ENCODE peak calls at places on chromosomes 4 and X, in nine cellular contexts. I is HepG2, E is IMR-90, A is A549, P is H1, R is adrenal gland, C is tibial nerve, U is ovary, F is gastrocnemius medialis. Q is an unnamed sample.

GRCh38 chrX:40086569-40087335 is 11.0 kb downstream of the BCOR start:
- DNase-seq in U (no peak), R (no peak), E (peak; percentile 77), I (no peak), F (no peak), A (no peak), C (no peak), P (no peak), Q (no peak)

GRCh38 chrX:49838374-49838773 is 9.3 kb downstream of the PAGE4 start:
- DNase-seq in F (no peak), E (peak; percentile 15), C (no peak), P (no peak), A (peak; percentile 34), U (no peak), I (peak; percentile 37), R (peak; percentile 26), Q (no peak)

GRCh38 chr4:168057412-168057811 is 34.9 kb upstream of the ANXA10 start:
- DNase-seq in I (no peak), P (no peak), A (no peak), C (no peak), F (no peak), U (no peak), R (no peak), E (no peak), Q (no peak)

GRCh38 chr4:143083811-143084472 is 100.8 kb upstream of the USP38 start:
- DNase-seq in E (no peak), U (no peak), F (no peak), A (no peak), C (no peak), I (no peak), P (no peak), R (no peak), Q (no peak)

GRCh38 chrX:136166221-136166855 is 19.0 kb downstream of the FHL1 start:
- DNase-seq in A (no peak), P (no peak), I (no peak), C (no peak), U (no peak), F (no peak), E (peak; percentile 55), R (no peak), Q (no peak)

GRCh38 chrX:13283968-13284914 is 35.6 kb downstream of the ATXN3L start:
- DNase-seq in U (no peak), I (no peak), A (no peak), P (no peak), E (peak; percentile 78), R (no peak), C (no peak), F (no peak), Q (no peak)

GRCh38 chr4:188647820-188648380 is 508.7 kb downstream of the TRIML1 start:
- DNase-seq in E (no peak), R (no peak), A (no peak), U (no peak), F (no peak), I (no peak), C (no peak), P (no peak), Q (no peak)

GRCh38 chr4:4457803-4458550 is 71.1 kb downstream of the NSG1 start:
- DNase-seq in C (no peak), P (no peak), U (no peak), F (no peak), I (no peak), A (no peak), E (peak; percentile 74), R (no peak), Q (no peak)

GRCh38 chrX:119784747-119785446 is 6.5 kb downstream of the RPL39 start:
- DNase-seq in E (peak; percentile 23), A (peak; percentile 51), F (no peak), R (no peak), P (peak; percentile 51), I (no peak), U (no peak), C (no peak), Q (no peak)

GRCh38 chr4:26033389-26033788 is 119.4 kb downstream of the SMIM20 start:
- DNase-seq in F (no peak), U (no peak), C (no peak), E (no peak), R (no peak), I (no peak), P (no peak), A (no peak), Q (no peak)

GRCh38 chrX:48958635-48959094 is 1.3 kb upstream of the OTUD5 start:
- DNase-seq in F (no peak), R (peak; percentile 75), A (peak; percentile 35), P (peak; percentile 48), E (peak; percentile 66), C (no peak), U (no peak), I (peak; percentile 21), Q (peak; percentile 45)

GRCh38 chrX:118116308-118117068 is at the start of gene KLHL13:
- DNase-seq in A (peak; percentile 14), E (peak; percentile 18), F (peak; percentile 5), P (peak; percentile 50), I (no peak), U (peak; percentile 60), C (peak; percentile 11), R (peak; percentile 44), Q (peak; percentile 45)

GRCh38 chr4:8911311-8912088 is 39.9 kb upstream of the HMX1 start:
- DNase-seq in I (no peak), E (no peak), P (peak; percentile 43), C (peak; percentile 9), U (no peak), R (no peak), F (no peak), A (no peak), Q (no peak)

GRCh38 chrX:67105758-67106116 is 438.1 kb upstream of the AR start:
- DNase-seq in P (no peak), C (no peak), U (no peak), A (no peak), E (no peak), F (no peak), R (no peak), I (no peak), Q (no peak)

GRCh38 chrX:107213477-107213876 is 7.1 kb downstream of the DNAAF6 start:
- DNase-seq in E (no peak), F (no peak), I (no peak), C (no peak), P (no peak), U (no peak), A (no peak), R (no peak), Q (no peak)

GRCh38 chr4:158996669-158997074 is 106.2 kb upstream of the RAPGEF2 start:
- DNase-seq in I (no peak), E (peak; percentile 97), A (peak; percentile 87), P (no peak), C (no peak), U (no peak), F (no peak), R (peak; percentile 33), Q (no peak)

GRCh38 chr4:163666335-163666888 is 171.9 kb downstream of the TMA16 start:
- DNase-seq in A (no peak), P (no peak), I (no peak), R (no peak), F (no peak), U (no peak), E (no peak), C (no peak), Q (no peak)
- H3K4me3 ChIP-seq in A (no peak overlapping the region), P (no peak overlapping the region), I (no peak overlapping the region), R (no peak overlapping the region), F (no peak overlapping the region), U (no peak overlapping the region), E (no peak overlapping the region), C (no peak overlapping the region), Q (no peak overlapping the region)

DNA sequence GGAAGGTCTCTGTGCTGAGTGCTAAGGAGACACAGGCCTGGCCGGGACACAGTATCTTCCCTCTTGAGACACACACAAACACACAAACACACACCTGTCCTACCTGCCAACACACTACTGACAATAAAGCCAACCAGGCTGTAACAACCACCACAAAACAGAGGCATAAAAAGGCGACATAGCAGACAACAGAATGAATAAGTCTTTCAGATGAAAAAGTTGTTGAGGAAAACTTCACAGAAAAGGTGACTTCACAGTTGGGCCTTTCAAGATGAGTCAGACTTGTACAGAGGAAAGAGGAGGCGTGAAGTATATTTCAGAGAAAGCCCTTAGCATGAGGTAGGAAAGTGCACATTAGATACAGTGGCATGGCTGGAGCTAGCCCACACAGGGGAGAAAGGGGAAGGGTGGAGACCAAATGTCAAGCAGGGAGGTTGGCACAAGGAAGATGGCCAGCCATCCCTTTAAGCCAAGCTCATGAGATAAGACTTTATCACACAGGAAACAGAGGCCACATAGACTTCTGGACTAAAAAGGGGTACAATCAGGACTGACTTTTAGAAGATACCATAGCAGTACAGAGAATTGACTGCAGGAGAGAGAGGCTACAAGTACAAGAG is 54.0 kb downstream of the SLC9A7 start:
- DNase-seq in I (no peak), C (no peak), F (no peak), R (no peak), U (no peak), E (peak; percentile 60), A (no peak), P (no peak), Q (no peak)
- TF ChIP-seq POLR2A in I (no peak), C (no peak), F (no peak), R (no peak), U (no peak), E (no peak), A (no peak), P (no peak), Q (no peak)

GRCh38 chr4:76188149-76188548 is 25.5 kb downstream of the SCARB2 start:
- DNase-seq in A (no peak), C (no peak), R (no peak), U (no peak), I (no peak), F (no peak), E (no peak), P (no peak), Q (no peak)
- H3K4me1 ChIP-seq in A (no peaks in the 10 kb centered on the region), C (no peaks in the 10 kb centered on the region), R (no peaks in the 10 kb centered on the region), U (peaks cover 23% of the 10 kb centered on the region), I (peaks cover 16% of the 10 kb centered on the region), F (peaks cover 59% of the 10 kb centered on the region), E (peaks cover 6% of the 10 kb centered on the region), P (no peaks in the 10 kb centered on the region), Q (peaks cover 5% of the 10 kb centered on the region)

GRCh38 chrX:102514536-102514935 is 2.0 kb downstream of the TMSB15A start:
- DNase-seq in P (no peak), E (no peak), F (no peak), I (no peak), A (no peak), R (no peak), C (no peak), U (no peak), Q (no peak)

GRCh38 chrX:102517331-102517730 is 792 bp upstream of the TMSB15A start:
- DNase-seq in C (no peak), U (no peak), I (no peak), F (no peak), P (no peak), E (peak; percentile 17), R (no peak), A (peak; percentile 27), Q (no peak)

DNA sequence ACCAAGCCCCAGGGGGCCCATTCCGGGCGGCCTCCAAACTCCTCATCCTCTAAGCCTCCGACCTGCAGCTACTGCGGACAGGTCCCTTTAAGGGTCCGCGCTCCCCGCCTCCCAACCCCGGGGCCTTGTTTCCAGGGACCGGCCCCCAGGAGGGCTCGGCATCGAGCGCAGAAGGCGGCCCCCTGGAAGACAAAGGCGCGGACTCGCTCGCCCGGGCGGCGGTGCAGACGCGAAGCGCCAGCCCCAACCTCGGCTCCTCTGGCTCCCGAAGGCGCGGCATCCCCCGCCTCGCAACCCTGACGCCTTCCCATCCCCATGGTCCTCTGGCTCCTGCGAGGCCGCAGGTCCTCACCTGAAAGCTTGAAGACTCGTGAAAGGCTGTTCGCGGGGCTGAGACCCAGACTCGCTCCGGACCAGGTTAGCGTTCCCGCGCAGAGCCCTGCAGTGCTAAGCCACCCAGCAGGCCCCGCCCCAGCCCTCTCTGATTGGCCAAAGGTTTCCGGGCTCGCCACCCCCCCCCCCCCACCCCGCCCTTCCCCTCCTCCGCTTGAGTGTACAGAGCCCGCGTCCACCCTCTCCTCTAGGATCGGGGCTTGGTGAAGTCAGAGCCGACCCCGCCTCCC is at the start of gene TMSB15A:
- DNase-seq in U (peak; percentile 76), R (peak; percentile 61), I (no peak), F (peak; percentile 4), P (peak; percentile 76), E (peak; percentile 28), A (peak; percentile 33), C (peak; percentile 42), Q (peak; percentile 75)
- H3K4me3 ChIP-seq in U (peak within 1 kb of the TSS; percentile 44), R (no peak within 1 kb of the TSS), I (peak within 1 kb of the TSS; percentile 52), F (peak within 1 kb of the TSS; percentile 50), P (peak within 1 kb of the TSS; percentile 72), E (peak within 1 kb of the TSS; percentile 66), A (peak within 1 kb of the TSS; percentile 42), C (peak within 1 kb of the TSS; percentile 43), Q (peak within 1 kb of the TSS; percentile 46)